ENCODE peak calls at places on chromosomes 1 and 21, in ten cellular contexts. L, X, E, Q, Z, N, C, J, U and B are unnamed samples. For H3K4me1, the result is how much of the 10 kb centered on the place peaks cover.

GRCh38 chr1:244049142-244049968 is 1.7 kb upstream of the ZBTB18 start:
- DNase-seq in L (peak), C (peak), X (peak), Z (peak), U (peak), E (no peak), N (no peak), Q (peak), J (peak), B (peak)

GRCh38 chr1:117363591-117364048 is 3.6 kb upstream of the MAN1A2 start:
- DNase-seq in E (no peak), X (no peak), N (no peak), J (no peak), C (no peak), Q (no peak), Z (no peak), L (no peak), U (no peak), B (no peak)

GRCh38 chr1:84855168-84855567 is 37.8 kb downstream of the LPAR3 start:
- DNase-seq in L (no peak), Z (no peak), C (no peak), Q (no peak), E (no peak), X (no peak), N (no peak), U (no peak), J (no peak), B (no peak)

GRCh38 chr21:36566606-36567005 is 86.7 kb upstream of the CLDN14 start:
- DNase-seq in Z (no peak), J (no peak), Q (no peak), U (no peak), X (no peak), C (no peak), L (no peak), E (no peak), N (no peak), B (no peak)

GRCh38 chr1:234533975-234534876 is 55.2 kb upstream of the TARBP1 start:
- DNase-seq in Q (peak), E (peak), N (peak), U (no peak), C (peak), X (peak), L (peak), Z (peak), J (no peak), B (peak)

GRCh38 chr21:32256873-32257620 is 21.8 kb downstream of the MIS18A start:
- DNase-seq in X (peak), C (peak), L (peak), N (peak), J (peak), U (no peak), E (peak), Q (peak), Z (peak), B (peak)

GRCh38 chr1:111228748-111229126 is 1.2 kb downstream of the CHI3L2 start:
- DNase-seq in E (no peak), Q (no peak), C (no peak), X (no peak), J (no peak), N (no peak), Z (no peak), L (no peak), U (no peak), B (no peak)

GRCh38 chr1:35319988-35320713 is 51.6 kb downstream of the ZMYM4 start:
- DNase-seq in X (no peak), U (no peak), Q (no peak), C (no peak), N (no peak), E (peak), Z (peak), L (no peak), J (no peak), B (no peak)

GRCh38 chr1:86104606-86105532 is 51.7 kb downstream of the COL24A1 start:
- DNase-seq in Q (no peak), E (peak), X (no peak), Z (no peak), N (no peak), C (no peak), U (no peak), J (no peak), L (peak), B (no peak)

DNA sequence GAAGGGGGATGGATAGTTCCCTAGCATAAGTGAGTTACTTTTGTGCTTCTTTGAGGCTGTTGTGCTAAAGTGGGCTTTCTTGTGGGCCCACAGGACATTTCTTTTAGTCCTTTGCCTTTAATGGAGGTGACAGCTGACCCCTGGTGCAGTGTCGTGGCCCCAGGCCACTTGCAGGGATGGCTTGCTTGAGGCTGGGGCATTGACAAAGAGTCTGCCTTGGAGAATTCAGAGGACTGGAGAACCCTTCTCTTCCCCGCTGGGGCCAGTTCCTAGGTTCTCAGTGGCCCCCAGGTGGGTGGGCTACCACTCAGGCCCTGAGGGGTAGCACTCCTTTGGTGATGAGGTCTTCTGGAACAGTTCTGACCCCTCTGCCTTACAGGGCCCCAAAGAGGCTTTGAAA is 12.8 kb downstream of the ABCG1 start:
- DNase-seq in L (peak), N (no peak), E (no peak), U (no peak), Z (no peak), Q (no peak), C (no peak), J (no peak), X (no peak), B (no peak)
- H3K4me1 ChIP-seq in L (half or more), N (under half), E (half or more), U (half or more), Z (under half), Q (half or more), C (under half), J (under half), X (under half), B (under half)

GRCh38 chr1:159068877-159069276 is 7.7 kb downstream of the AIM2 start:
- DNase-seq in E (no peak), Z (no peak), Q (no peak), L (no peak), C (no peak), J (no peak), X (no peak), N (no peak), U (no peak), B (no peak)

GRCh38 chr1:159076438-159076752 is 171 bp downstream of the AIM2 start:
- DNase-seq in E (no peak), U (no peak), X (no peak), L (no peak), Z (no peak), J (no peak), C (no peak), Q (no peak), N (no peak), B (no peak)

GRCh38 chr1:159067699-159068621 is 8.6 kb downstream of the AIM2 start:
- DNase-seq in Q (no peak), J (no peak), C (no peak), Z (no peak), L (no peak), N (no peak), U (no peak), E (no peak), X (no peak), B (no peak)

GRCh38 chr1:159076753-159077656 is at the start of gene AIM2:
- DNase-seq in Z (no peak), U (peak), J (no peak), X (no peak), Q (peak), E (peak), C (no peak), N (no peak), L (no peak), B (no peak)

GRCh38 chr1:159071970-159072582 is 4.5 kb downstream of the AIM2 start:
- DNase-seq in E (no peak), J (peak), N (no peak), Z (no peak), Q (no peak), X (no peak), L (no peak), C (no peak), U (no peak), B (no peak)
- H3K4me3 ChIP-seq in E (no peak), J (no peak), N (no peak), Z (no peak), Q (no peak), X (no peak), L (no peak), C (no peak), U (no peak), B (no peak)

DNA sequence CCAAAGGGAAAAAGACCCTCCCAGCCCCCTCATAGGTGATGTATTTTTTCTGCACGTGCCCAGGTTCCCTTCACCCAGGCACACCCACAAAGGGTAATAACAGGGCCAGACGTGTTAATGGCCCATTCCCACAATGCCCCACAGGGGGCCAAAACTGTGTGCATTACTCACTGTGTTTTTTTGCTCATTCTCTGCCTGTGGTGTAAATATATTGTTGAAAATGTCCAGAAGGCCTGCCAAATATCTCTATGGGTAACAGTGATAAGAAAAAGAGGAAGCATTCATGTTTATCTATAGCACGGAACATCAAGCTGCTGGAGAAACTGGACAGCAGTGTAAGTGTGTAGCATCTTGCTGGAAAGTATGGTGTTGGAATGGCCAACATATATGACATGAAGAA is 21.9 kb downstream of the RHEX start:
- DNase-seq in L (no peak), E (no peak), Z (no peak), U (no peak), C (no peak), X (no peak), Q (no peak), J (no peak), N (no peak), B (no peak)
- TF ChIP-seq CTCF in L (no peak), E (no peak), Z (no peak), U (no peak), C (no peak), X (no peak), Q (no peak), J (no peak), N (no peak), B (peak)

GRCh38 chr1:181136738-181137122 is 48.2 kb downstream of the IER5 start:
- DNase-seq in N (no peak), U (no peak), Z (no peak), E (no peak), X (no peak), J (no peak), Q (no peak), L (no peak), C (no peak), B (no peak)

GRCh38 chr1:181135462-181135781 is 46.9 kb downstream of the IER5 start:
- DNase-seq in X (no peak), J (no peak), Z (no peak), E (no peak), N (peak), Q (no peak), L (no peak), C (no peak), U (no peak), B (no peak)

GRCh38 chr1:181135815-181136737 is 47.6 kb downstream of the IER5 start:
- DNase-seq in C (no peak), Z (no peak), N (peak), J (no peak), L (no peak), X (no peak), U (no peak), E (no peak), Q (no peak), B (no peak)

GRCh38 chr1:181139631-181140051 is 51.1 kb downstream of the IER5 start:
- DNase-seq in X (no peak), E (no peak), Q (no peak), Z (no peak), L (peak), N (no peak), C (no peak), U (no peak), J (no peak), B (no peak)

DNA sequence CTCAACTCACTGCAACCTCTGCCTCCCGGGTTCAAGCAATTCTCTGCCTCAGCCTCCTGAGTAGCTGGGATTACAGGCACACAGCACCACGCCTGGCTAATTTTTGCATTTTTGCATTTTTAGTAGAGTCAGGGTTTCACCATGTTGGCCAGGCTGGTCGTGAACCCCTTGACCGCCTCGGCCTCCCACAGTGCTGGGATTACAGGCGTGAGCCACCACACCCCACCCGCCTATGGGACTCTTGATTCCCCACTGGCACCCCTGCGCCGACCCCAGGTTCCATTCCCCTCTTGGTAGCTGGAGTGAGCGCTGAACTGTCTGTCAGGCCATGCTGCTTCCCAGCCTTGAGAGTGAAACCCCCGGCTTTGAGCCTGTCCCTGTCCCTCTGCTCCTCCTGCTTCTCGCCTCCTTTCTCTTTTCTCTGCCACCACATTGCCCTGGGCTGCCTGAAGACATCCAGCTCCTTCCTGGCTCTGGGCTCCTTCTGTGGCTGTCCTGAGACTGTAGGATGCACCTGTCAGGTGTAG is 48.8 kb downstream of the IER5 start:
- DNase-seq in J (no peak), X (no peak), U (no peak), N (no peak), L (peak), Z (no peak), E (no peak), C (no peak), Q (no peak), B (no peak)
- H3K4me1 ChIP-seq in J (half or more), X (under half), U (under half), N (under half), L (under half), Z (under half), E (under half), C (under half), Q (half or more), B (under half)